ENCODE peak calls at places on chromosomes 13 and 19, in five cellular contexts. V is nephron progenitor cell, R is heart right ventricle, Q is ascending aorta, F is neural crest cell. M is an unnamed sample.

GRCh38 chr13:107678075-107678689 is 537.2 kb downstream of the LIG4 start:
- DNase-seq in F (no peak), Q (no peak), V (no peak), R (no peak), M (no peak)

GRCh38 chr13:50693755-50694154 is 149.7 kb downstream of the DLEU7 start:
- DNase-seq in V (peak; percentile 21), R (peak; percentile 62), Q (no peak), F (no peak), M (no peak)

GRCh38 chr19:45542234-45542668 is 35.0 kb downstream of the VASP start:
- DNase-seq in F (no peak), Q (no peak), R (no peak), V (no peak), M (no peak)

GRCh38 chr13:29771247-29771646 is 79.2 kb downstream of the UBL3 start:
- DNase-seq in V (no peak), R (no peak), F (no peak), Q (no peak), M (no peak)

GRCh38 chr13:32126756-32127155 is 95.2 kb downstream of the FRY start:
- DNase-seq in Q (no peak), F (no peak), R (no peak), V (no peak), M (no peak)

GRCh38 chr19:16258440-16258903 is 60.8 kb downstream of the AP1M1 start:
- DNase-seq in V (no peak), F (no peak), R (peak; percentile 84), Q (peak; percentile 62), M (peak; percentile 93)

GRCh38 chr13:112619730-112620639 is 32.0 kb upstream of the TUBGCP3 start:
- DNase-seq in V (peak; percentile 65), F (peak; percentile 49), R (no peak), Q (no peak), M (no peak)

GRCh38 chr19:1516395-1516753 is 3.6 kb upstream of the ADAMTSL5 start:
- DNase-seq in Q (no peak), R (no peak), F (no peak), V (no peak), M (no peak)

GRCh38 chr19:51259348-51260245 is 8.7 kb downstream of the SIGLECL1 start:
- DNase-seq in R (no peak), F (peak; percentile 34), Q (no peak), V (peak; percentile 37), M (no peak)

GRCh38 chr13:34833562-34834182 is 108.4 kb upstream of the NBEA start:
- DNase-seq in R (no peak), F (no peak), V (no peak), Q (no peak), M (no peak)

GRCh38 chr19:28531979-28532378 is 681.0 kb downstream of the UQCRFS1 start:
- DNase-seq in V (no peak), F (no peak), R (no peak), Q (no peak), M (no peak)

GRCh38 chr19:17243854-17244617 is 1.7 kb downstream of the NR2F6 start:
- DNase-seq in Q (no peak), F (no peak), R (peak; percentile 66), V (peak; percentile 70), M (no peak)

GRCh38 chr13:95530178-95530577 is 22.3 kb upstream of the CLDN10 start:
- DNase-seq in R (no peak), F (no peak), Q (no peak), V (no peak), M (no peak)

GRCh38 chr19:14090509-14091085 is at the start of gene SAMD1:
- DNase-seq in F (peak; percentile 58), R (peak; percentile 93), Q (no peak), V (peak; percentile 84), M (peak; percentile 98)

GRCh38 chr19:44626067-44626624 is 12.8 kb downstream of the IGSF23 start:
- DNase-seq in F (no peak), R (no peak), V (no peak), Q (no peak), M (no peak)

GRCh38 chr13:32790731-32791130 is 204.5 kb downstream of the PDS5B start:
- DNase-seq in Q (no peak), F (no peak), V (no peak), R (no peak), M (no peak)

GRCh38 chr13:98782654-98783053 is 30.2 kb upstream of the SLC15A1 start:
- DNase-seq in R (no peak), V (no peak), F (no peak), Q (no peak), M (no peak)

GRCh38 chr13:36377822-36378480 is 31.8 kb upstream of the SPART start:
- DNase-seq in V (no peak), Q (no peak), F (no peak), R (no peak), M (no peak)

GRCh38 chr13:113946409-113947181 is 27.3 kb downstream of the C13orf46 start:
- DNase-seq in Q (no peak), F (no peak), R (no peak), V (no peak), M (no peak)

GRCh38 chr13:89066868-89067466 is 1395.8 kb downstream of the SLITRK5 start:
- DNase-seq in V (peak; percentile 37), Q (no peak), F (peak; percentile 14), R (no peak), M (no peak)

GRCh38 chr19:51338563-51339312 is 3.2 kb downstream of the VSIG10L start:
- DNase-seq in Q (peak; percentile 47), V (peak; percentile 92), F (peak; percentile 81), R (peak; percentile 82), M (peak; percentile 76)

GRCh38 chr19:7685546-7686445 is 5.2 kb downstream of the TRAPPC5 start:
- DNase-seq in R (no peak), Q (no peak), F (peak; percentile 37), V (no peak), M (no peak)

M was measured in lower leg skin.